ENCODE peak calls at places on chromosomes 4 and X, in ten cellular contexts. Y, B, M, O, J, T, H, P, W and S are unnamed samples.
A peak's percentile ranks its signal among the peaks of the same experiment; 100 is the strongest.

GRCh38 chr4:124253080-124253479 is 459.5 kb downstream of the ANKRD50 start:
- DNase-seq in Y (no peak), B (no peak), M (peak; percentile 11), O (no peak), J (no peak), T (no peak), H (no peak), P (no peak), W (no peak), S (no peak)

GRCh38 chr4:174256277-174256713 is 27.2 kb downstream of the FBXO8 start:
- DNase-seq in Y (no peak), B (no peak), M (peak; percentile 69), O (no peak), J (no peak), T (no peak), H (peak; percentile 50), P (no peak), W (no peak), S (peak; percentile 5)

GRCh38 chr4:55008166-55009056 is 117.0 kb downstream of the KDR start:
- DNase-seq in Y (peak; percentile 56), B (no peak), M (no peak), O (peak; percentile 12), J (no peak), T (no peak), H (peak; percentile 38), P (no peak), W (no peak), S (no peak)

GRCh38 chr4:58113083-58113482 is 1002.9 kb upstream of the IGFBP7 start:
- DNase-seq in Y (no peak), B (no peak), M (no peak), O (no peak), J (no peak), T (no peak), H (no peak), P (no peak), W (no peak), S (no peak)

GRCh38 chrX:13340182-13340791 is 20.4 kb upstream of the ATXN3L start:
- DNase-seq in Y (no peak), B (no peak), M (peak; percentile 24), O (no peak), J (no peak), T (no peak), H (no peak), P (no peak), W (no peak), S (no peak)

GRCh38 chr4:124203613-124204284 is 508.8 kb downstream of the ANKRD50 start:
- DNase-seq in Y (no peak), B (no peak), M (no peak), O (no peak), J (no peak), T (no peak), H (peak; percentile 73), P (no peak), W (no peak), S (no peak)

GRCh38 chrX:153793291-153793690 is 884 bp downstream of the IDH3G start:
- DNase-seq in Y (no peak), B (no peak), M (peak; percentile 30), O (no peak), J (no peak), T (no peak), H (no peak), P (no peak), W (no peak), S (no peak)

GRCh38 chrX:87900320-87900908 is 382.8 kb downstream of the KLHL4 start:
- DNase-seq in Y (no peak), B (no peak), M (no peak), O (no peak), J (no peak), T (no peak), H (peak; percentile 12), P (no peak), W (no peak), S (no peak)

GRCh38 chrX:110327336-110327735 is 9.5 kb upstream of the AMMECR1 start:
- DNase-seq in Y (no peak), B (no peak), M (no peak), O (no peak), J (no peak), T (no peak), H (no peak), P (no peak), W (no peak), S (no peak)

GRCh38 chr4:78185117-78185516 is 128.0 kb downstream of the FRAS1 start:
- DNase-seq in Y (no peak), B (no peak), M (no peak), O (no peak), J (no peak), T (no peak), H (no peak), P (no peak), W (no peak), S (no peak)

GRCh38 chr4:179027569-179027968 is 1585.3 kb upstream of the AGA start:
- DNase-seq in Y (no peak), B (no peak), M (no peak), O (no peak), J (no peak), T (no peak), H (no peak), P (no peak), W (no peak), S (no peak)

GRCh38 chr4:72971572-72971971 is 97.9 kb downstream of the COX18 start:
- DNase-seq in Y (no peak), B (no peak), M (peak; percentile 60), O (no peak), J (no peak), T (peak; percentile 6), H (peak; percentile 93), P (no peak), W (no peak), S (peak; percentile 79)

DNA sequence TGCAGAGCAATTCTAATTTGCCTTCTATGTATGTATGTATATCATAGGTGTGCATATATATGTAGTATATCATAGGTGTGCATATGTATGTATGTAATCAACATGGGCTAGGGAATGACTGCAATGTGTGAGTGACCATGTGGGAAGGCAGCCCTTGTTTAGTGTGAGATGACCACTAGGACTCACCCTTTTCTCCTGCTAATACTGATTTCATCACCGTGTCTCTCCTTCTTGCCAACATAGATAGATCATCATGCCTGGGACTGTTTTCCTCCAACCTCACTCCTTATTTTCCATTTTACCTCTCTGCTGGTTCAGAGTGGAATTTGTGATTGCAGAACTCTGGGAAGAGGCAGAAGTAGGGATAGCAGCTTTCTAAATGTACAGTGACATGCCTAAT is 63.6 kb upstream of the SFRP2 start:
- DNase-seq in Y (no peak), B (no peak), M (no peak), O (no peak), J (no peak), T (no peak), H (no peak), P (no peak), W (no peak), S (no peak)
- H3K27me3 ChIP-seq in Y (no peaks in the 10 kb centered on the region), B (no peaks in the 10 kb centered on the region), M (no peaks in the 10 kb centered on the region), O (no peaks in the 10 kb centered on the region), J (no peaks in the 10 kb centered on the region), T (no peaks in the 10 kb centered on the region), H (peaks cover 20% of the 10 kb centered on the region), P (no peaks in the 10 kb centered on the region), W (no peaks in the 10 kb centered on the region), S (peaks cover 6% of the 10 kb centered on the region)

GRCh38 chr4:2280531-2281300 is 18.8 kb upstream of the MXD4 start:
- DNase-seq in Y (peak; percentile 31), B (no peak), M (peak; percentile 36), O (no peak), J (no peak), T (no peak), H (no peak), P (no peak), W (peak; percentile 32), S (no peak)

GRCh38 chr4:2276581-2277325 is 14.8 kb upstream of the MXD4 start:
- DNase-seq in Y (peak; percentile 18), B (peak; percentile 50), M (no peak), O (peak; percentile 5), J (no peak), T (no peak), H (no peak), P (no peak), W (peak; percentile 25), S (no peak)

GRCh38 chr4:2274320-2275043 is 12.6 kb upstream of the MXD4 start:
- DNase-seq in Y (peak; percentile 42), B (no peak), M (no peak), O (no peak), J (no peak), T (no peak), H (no peak), P (no peak), W (peak; percentile 27), S (no peak)

GRCh38 chr4:2275546-2276251 is 13.8 kb upstream of the MXD4 start:
- DNase-seq in Y (peak; percentile 46), B (peak; percentile 35), M (no peak), O (peak; percentile 5), J (no peak), T (no peak), H (no peak), P (no peak), W (peak; percentile 35), S (no peak)

DNA sequence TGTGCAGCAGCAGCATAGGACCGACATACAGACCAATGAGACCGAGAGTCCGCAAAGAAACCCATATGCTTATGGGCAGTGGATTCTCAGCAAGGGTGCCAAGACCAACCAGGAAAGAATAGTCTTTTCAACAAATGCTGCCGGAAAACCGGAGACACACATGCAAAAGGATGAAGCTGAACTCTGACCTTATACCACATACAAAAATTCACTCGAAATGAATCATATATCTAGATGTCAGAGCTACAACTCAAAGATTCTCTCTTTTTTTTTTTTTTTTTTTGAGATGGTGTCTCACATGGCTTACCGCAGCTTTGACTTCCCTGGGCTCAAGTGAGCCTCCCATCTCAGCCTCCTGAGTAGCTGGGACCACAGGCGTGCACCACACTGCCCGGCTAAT is 16.0 kb upstream of the MXD4 start:
- DNase-seq in Y (no peak), B (no peak), M (no peak), O (no peak), J (no peak), T (no peak), H (no peak), P (no peak), W (no peak), S (no peak)
- H3K27me3 ChIP-seq in Y (no peaks in the 10 kb centered on the region), B (no peaks in the 10 kb centered on the region), M (no peaks in the 10 kb centered on the region), O (no peaks in the 10 kb centered on the region), J (no peaks in the 10 kb centered on the region), T (peaks cover 22% of the 10 kb centered on the region), H (no peaks in the 10 kb centered on the region), P (no peaks in the 10 kb centered on the region), W (no peaks in the 10 kb centered on the region), S (no peaks in the 10 kb centered on the region)

GRCh38 chr4:154495867-154496266 is 4.3 kb upstream of the DCHS2 start:
- DNase-seq in Y (no peak), B (no peak), M (no peak), O (no peak), J (no peak), T (no peak), H (no peak), P (no peak), W (no peak), S (no peak)
- H3K27me3 ChIP-seq in Y (no peaks in the 10 kb centered on the region), B (no peaks in the 10 kb centered on the region), M (peaks cover 48% of the 10 kb centered on the region), O (no peaks in the 10 kb centered on the region), J (peaks cover 74% of the 10 kb centered on the region), T (no peaks in the 10 kb centered on the region), H (peaks cover 37% of the 10 kb centered on the region), P (peaks cover 5% of the 10 kb centered on the region), W (peaks cover 26% of the 10 kb centered on the region), S (peaks cover 23% of the 10 kb centered on the region)

DNA sequence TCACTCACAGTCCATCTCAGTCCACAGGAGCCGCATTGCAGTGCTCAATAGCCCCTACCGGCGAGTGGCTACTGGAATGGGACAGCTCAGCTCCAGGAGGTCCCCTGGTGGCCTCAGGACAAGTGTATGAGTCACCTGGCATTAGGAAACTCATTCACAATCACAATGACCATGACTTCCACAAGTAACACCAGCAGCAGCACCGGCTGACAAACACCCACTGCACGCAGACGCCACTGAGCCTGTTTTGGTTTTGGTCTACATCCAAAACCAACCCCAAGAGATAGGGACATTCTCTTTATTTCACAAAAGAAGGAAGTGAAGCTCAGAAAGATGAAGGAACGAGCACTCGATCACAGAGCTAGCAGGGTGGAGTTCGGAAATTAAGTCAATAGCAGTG is 8.1 kb downstream of the JAKMIP1 start:
- DNase-seq in Y (no peak), B (peak; percentile 24), M (no peak), O (no peak), J (no peak), T (peak; percentile 32), H (peak; percentile 19), P (no peak), W (no peak), S (no peak)
- H3K27me3 ChIP-seq in Y (no peaks in the 10 kb centered on the region), B (peaks cover under 1% of the 10 kb centered on the region), M (peaks cover 38% of the 10 kb centered on the region), O (no peaks in the 10 kb centered on the region), J (peaks cover 30% of the 10 kb centered on the region), T (peaks cover 63% of the 10 kb centered on the region), H (no peaks in the 10 kb centered on the region), P (no peaks in the 10 kb centered on the region), W (peaks cover 13% of the 10 kb centered on the region), S (no peaks in the 10 kb centered on the region)